ENCODE peak calls at places on chromosomes 11 and 22, in five cellular contexts. V, Q, J, H and T are unnamed samples.
A peak's percentile ranks its signal among the peaks of the same experiment; 100 is the strongest.

GRCh38 chr11:114180301-114181055 is 115.7 kb upstream of the NNMT start:
- DNase-seq in V (no peak), Q (no peak), J (peak; percentile 61), H (peak; percentile 45), T (no peak)

GRCh38 chr11:70471254-70471653 is 72.9 kb downstream of the CTTN start:
- DNase-seq in V (peak; percentile 48), Q (no peak), J (peak; percentile 56), H (peak; percentile 78), T (peak; percentile 10)

GRCh38 chr22:37918149-37918548 is 12.1 kb downstream of the MICALL1 start:
- DNase-seq in V (no peak), Q (no peak), J (no peak), H (no peak), T (no peak)

GRCh38 chr22:47259990-47260389 is 497.5 kb downstream of the TBC1D22A start:
- DNase-seq in V (no peak), Q (no peak), J (no peak), H (no peak), T (no peak)

GRCh38 chr11:66004186-66004585 is 1.9 kb downstream of the BANF1 start:
- DNase-seq in V (no peak), Q (no peak), J (no peak), H (no peak), T (no peak)

GRCh38 chr22:30802202-30803166 is 107.8 kb downstream of the OSBP2 start:
- DNase-seq in V (peak; percentile 58), Q (peak; percentile 89), J (peak; percentile 90), H (peak; percentile 97), T (peak; percentile 65)

GRCh38 chr11:92061648-92062047 is 163.0 kb upstream of the FAT3 start:
- DNase-seq in V (no peak), Q (no peak), J (no peak), H (no peak), T (no peak)

GRCh38 chr22:45170001-45170466 is 6.3 kb downstream of the NUP50 start:
- DNase-seq in V (no peak), Q (no peak), J (no peak), H (no peak), T (no peak)

GRCh38 chr11:100929377-100929776 is 200.2 kb downstream of the PGR start:
- DNase-seq in V (no peak), Q (no peak), J (no peak), H (no peak), T (no peak)

GRCh38 chr11:107740256-107740655 is 28.4 kb upstream of the SLN start:
- DNase-seq in V (no peak), Q (no peak), J (no peak), H (no peak), T (no peak)

DNA sequence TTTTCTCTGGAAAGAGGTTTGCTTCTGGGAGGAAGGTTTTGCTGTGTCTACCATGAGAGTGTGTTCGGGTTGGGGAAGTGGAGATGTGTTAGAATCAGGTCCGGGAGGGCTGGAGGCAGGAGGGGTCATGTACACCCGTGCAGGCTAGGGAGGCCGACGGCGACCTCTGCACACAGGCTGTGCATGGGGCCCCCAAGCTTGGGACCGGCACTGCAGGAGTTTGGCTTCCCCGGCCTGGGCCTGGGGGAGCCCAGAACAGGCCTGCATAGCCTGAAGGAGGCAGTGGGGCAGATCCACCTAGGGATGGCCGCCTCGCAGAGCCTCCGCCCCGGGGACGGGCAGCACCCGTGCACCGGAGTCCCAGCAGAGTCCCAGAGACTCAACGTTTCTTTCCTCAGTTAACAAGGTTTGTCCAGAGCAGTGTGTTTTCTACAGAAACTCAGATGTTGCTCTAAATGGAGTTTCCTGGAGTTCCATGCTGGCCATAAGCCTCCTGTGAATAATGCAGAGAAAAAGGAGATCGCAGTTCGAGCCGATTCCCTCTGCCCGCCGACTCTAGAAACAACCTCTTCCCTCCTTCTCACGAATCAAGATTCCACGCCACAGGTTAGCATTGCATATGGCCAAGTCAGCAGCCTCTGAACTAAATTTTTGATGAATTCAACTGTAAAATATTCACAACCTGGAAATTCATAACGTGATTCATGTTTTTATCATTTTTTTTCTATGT is 427.4 kb downstream of the BRD1 start:
- DNase-seq in V (no peak), Q (no peak), J (no peak), H (no peak), T (no peak)
- H3K9me3 ChIP-seq in V (no peaks in the 10 kb centered on the region), Q (no peaks in the 10 kb centered on the region), J (no peaks in the 10 kb centered on the region), H (no peaks in the 10 kb centered on the region), T (no peaks in the 10 kb centered on the region)

DNA sequence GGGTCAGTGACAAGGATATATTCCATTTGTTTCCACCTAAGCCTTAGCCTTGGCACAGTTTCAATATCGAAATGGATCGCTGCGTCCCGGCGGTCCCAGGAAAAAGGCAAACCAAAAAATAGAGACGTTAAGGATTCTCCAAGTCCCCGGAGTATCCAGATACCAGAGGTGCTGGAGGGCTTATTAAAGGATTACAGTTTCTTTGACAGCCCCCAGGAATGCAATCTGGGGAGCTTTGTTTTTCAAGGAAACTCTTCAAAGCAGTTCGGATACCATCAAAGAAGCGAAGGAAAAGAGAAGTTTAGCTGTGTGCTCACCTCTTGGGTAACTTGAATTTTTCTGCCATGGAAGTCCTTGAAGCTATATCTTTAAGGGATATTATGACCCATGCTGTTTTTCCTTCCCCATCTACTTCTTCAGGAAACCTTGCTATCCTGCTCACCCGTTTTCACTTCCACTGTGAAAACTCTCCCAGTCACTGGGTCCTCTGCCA is 600 bp upstream of the GPR83 start:
- DNase-seq in V (no peak), Q (no peak), J (no peak), H (peak; percentile 67), T (no peak)
- H3K27me3 ChIP-seq in V (peaks cover 3% of the 10 kb centered on the region), Q (peaks cover 32% of the 10 kb centered on the region), J (peaks cover 39% of the 10 kb centered on the region), H (peaks cover 48% of the 10 kb centered on the region), T (peaks cover 10% of the 10 kb centered on the region)

DNA sequence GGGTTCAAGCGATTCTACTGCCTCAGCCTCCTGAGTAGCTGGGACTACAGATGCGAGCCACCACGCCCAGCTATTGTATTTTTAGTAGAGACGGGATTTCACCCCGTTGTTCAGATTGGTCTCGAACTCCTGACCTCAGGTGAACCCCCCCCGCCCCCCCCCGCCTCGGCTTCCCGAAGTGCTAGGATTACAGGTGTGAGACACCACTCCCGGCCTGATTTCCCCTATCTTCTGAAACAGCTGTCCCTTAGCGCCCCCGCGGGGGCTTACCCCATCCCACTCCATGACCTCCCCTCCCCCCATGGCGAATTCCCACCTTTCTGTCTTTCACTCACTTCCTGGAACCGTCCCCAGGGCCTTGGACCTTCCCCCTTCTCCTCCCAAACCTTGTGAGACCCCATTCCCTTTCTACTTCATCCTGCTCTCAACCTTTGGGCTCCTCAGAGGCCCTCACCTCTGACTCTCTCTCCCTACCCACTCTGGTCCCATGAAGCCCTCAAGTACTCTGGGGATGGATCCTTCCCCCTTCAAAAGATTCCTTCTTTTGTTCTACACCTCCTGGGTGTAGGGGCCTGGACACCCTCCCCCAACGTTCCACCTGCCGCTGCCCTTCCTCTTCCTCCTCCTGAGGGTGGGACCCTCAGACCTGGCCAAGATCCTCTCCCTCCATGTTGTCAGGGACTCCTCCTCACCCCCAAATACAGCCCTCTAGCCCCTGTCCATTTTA is 936 bp downstream of the PRDX5 start:
- DNase-seq in V (no peak), Q (peak; percentile 18), J (no peak), H (no peak), T (no peak)
- H3K9me3 ChIP-seq in V (no peaks in the 10 kb centered on the region), Q (no peaks in the 10 kb centered on the region), J (no peaks in the 10 kb centered on the region), H (no peaks in the 10 kb centered on the region), T (no peaks in the 10 kb centered on the region)

GRCh38 chr22:41907436-41908401 is 7.2 kb downstream of the SHISA8 start:
- DNase-seq in V (no peak), Q (no peak), J (no peak), H (peak; percentile 19), T (no peak)

GRCh38 chr22:41910050-41910598 is 4.8 kb downstream of the SHISA8 start:
- DNase-seq in V (no peak), Q (no peak), J (peak; percentile 73), H (peak; percentile 75), T (no peak)

GRCh38 chr22:41906822-41907221 is 8.1 kb downstream of the SHISA8 start:
- DNase-seq in V (no peak), Q (no peak), J (no peak), H (no peak), T (no peak)

GRCh38 chr22:41909290-41910049 is 5.4 kb downstream of the SHISA8 start:
- DNase-seq in V (no peak), Q (no peak), J (no peak), H (peak; percentile 58), T (no peak)

GRCh38 chr22:41908409-41909289 is 6.2 kb downstream of the SHISA8 start:
- DNase-seq in V (no peak), Q (peak; percentile 55), J (peak; percentile 71), H (peak; percentile 34), T (peak; percentile 40)
- H3K27me3 ChIP-seq in V (peaks cover 33% of the 10 kb centered on the region), Q (no peaks in the 10 kb centered on the region), J (peaks cover 26% of the 10 kb centered on the region), H (peaks cover 61% of the 10 kb centered on the region), T (peaks cover 20% of the 10 kb centered on the region)

GRCh38 chr11:109996060-109996459 is 97.1 kb upstream of the ZC3H12C start:
- DNase-seq in V (no peak), Q (no peak), J (no peak), H (no peak), T (no peak)
- H3K9me3 ChIP-seq in V (no peaks in the 10 kb centered on the region), Q (no peaks in the 10 kb centered on the region), J (no peaks in the 10 kb centered on the region), H (no peaks in the 10 kb centered on the region), T (no peaks in the 10 kb centered on the region)

DNA sequence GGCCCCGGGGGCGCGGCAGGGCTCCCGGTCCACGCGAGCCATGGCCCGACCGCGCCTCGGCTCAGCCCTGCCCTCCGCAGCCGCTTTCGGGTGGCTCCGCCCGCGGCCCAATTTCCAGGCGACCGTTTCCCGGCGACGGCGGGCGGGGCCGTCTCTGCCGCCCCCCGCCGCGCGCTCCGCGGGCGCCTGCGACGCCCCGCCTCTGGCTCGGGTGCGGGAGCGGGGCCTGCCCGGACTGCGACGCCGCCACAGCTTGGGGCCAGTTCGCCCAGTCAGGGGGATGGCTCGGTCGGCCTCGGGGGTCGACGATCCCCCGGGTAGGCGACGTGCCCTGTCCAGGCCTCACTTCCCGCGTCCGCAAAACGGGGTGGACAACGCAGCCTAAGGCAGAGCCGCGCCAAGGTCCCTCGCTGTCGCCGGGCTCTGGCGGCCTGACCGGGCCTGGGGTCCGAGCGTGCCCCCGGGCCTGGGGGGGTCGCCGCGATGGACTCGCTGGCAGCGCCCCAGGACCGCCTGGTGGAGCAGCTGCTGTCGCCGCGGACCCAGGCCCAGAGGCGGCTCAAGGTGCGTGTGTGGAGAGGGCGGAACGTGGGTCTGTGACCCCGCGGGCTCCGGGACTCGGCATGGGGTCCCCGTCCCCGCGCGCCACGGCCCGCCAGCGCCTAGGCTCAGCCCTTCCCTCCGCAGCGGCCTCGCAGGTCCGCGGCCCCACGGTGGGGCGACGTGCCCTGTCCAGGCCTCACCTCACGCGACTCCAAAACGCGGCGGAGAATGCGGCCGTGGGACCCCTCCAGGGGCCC is 4.2 kb downstream of the SEPTIN5 start:
- DNase-seq in V (no peak), Q (no peak), J (no peak), H (no peak), T (no peak)
- H3K27me3 ChIP-seq in V (peaks cover 11% of the 10 kb centered on the region), Q (peaks cover 3% of the 10 kb centered on the region), J (no peaks in the 10 kb centered on the region), H (peaks cover 100% of the 10 kb centered on the region), T (peaks cover 23% of the 10 kb centered on the region)

DNA sequence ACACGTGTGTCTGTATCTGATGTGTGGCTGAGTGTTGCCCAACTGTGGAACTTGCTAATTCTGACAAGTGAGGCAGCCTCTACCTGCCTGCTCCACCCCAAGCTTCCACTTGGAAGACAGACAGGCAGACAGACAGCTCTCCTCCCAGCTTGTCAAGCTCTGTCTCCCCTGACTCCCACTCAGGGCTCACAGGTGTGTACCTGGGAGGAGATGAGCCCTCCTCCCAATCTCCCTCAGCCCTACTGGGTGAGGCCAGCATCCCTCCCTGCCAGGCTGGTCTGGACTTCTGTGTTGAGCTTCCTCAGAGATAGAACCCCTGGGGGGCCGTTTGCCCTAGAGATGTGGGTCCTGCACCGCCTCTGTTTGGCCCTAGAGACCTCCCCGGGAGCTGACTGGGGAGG is 1.0 kb upstream of the CHRM1 start:
- DNase-seq in V (no peak), Q (no peak), J (no peak), H (no peak), T (no peak)
- H3K9me3 ChIP-seq in V (no peaks in the 10 kb centered on the region), Q (no peaks in the 10 kb centered on the region), J (no peaks in the 10 kb centered on the region), H (no peaks in the 10 kb centered on the region), T (no peaks in the 10 kb centered on the region)

GRCh38 chr11:1221848-1222311 is 986 bp upstream of the MUC5B start:
- DNase-seq in V (peak; percentile 38), Q (no peak), J (peak; percentile 27), H (no peak), T (no peak)
- H3K27me3 ChIP-seq in V (no peaks in the 10 kb centered on the region), Q (no peaks in the 10 kb centered on the region), J (no peaks in the 10 kb centered on the region), H (no peaks in the 10 kb centered on the region), T (no peaks in the 10 kb centered on the region)